ENCODE peak calls at places on chromosomes 12 and 14, in ten cellular contexts. M, H, K, E, G, A, O, Z, L and D are unnamed samples.

GRCh38 chr14:50085570-50086315 is 30.6 kb downstream of the VCPKMT start:
- DNase-seq in H (no peak), G (no peak), E (peak; percentile 71), M (peak; percentile 53), L (no peak), A (no peak), Z (no peak), K (no peak), O (peak; percentile 78), D (no peak)

GRCh38 chr12:89352242-89352491 is 134 bp downstream of the DUSP6 start:
- DNase-seq in K (no peak), L (no peak), M (no peak), H (no peak), G (no peak), E (no peak), O (no peak), Z (no peak), A (no peak), D (no peak)

GRCh38 chr14:37262649-37263048 is 64.9 kb downstream of the MIPOL1 start:
- DNase-seq in H (no peak), L (no peak), Z (no peak), G (no peak), E (no peak), K (no peak), O (no peak), A (no peak), M (no peak), D (no peak)

GRCh38 chr14:64634558-64634957 is 69.7 kb upstream of the PLEKHG3 start:
- DNase-seq in E (no peak), A (no peak), Z (no peak), O (no peak), G (no peak), K (no peak), H (peak; percentile 37), L (no peak), M (no peak), D (no peak)

GRCh38 chr14:64943981-64944520 is 1.5 kb upstream of the GPX2 start:
- DNase-seq in G (no peak), O (no peak), A (no peak), Z (no peak), L (no peak), H (no peak), M (no peak), E (no peak), K (no peak), D (no peak)

GRCh38 chr12:22101749-22102243 is 55.8 kb downstream of the CMAS start:
- DNase-seq in K (no peak), G (peak; percentile 66), E (peak; percentile 74), H (no peak), Z (no peak), M (peak; percentile 20), O (peak; percentile 99), A (no peak), L (no peak), D (no peak)

GRCh38 chr12:63978519-63978918 is 134.0 kb downstream of the SRGAP1 start:
- DNase-seq in A (no peak), M (no peak), Z (no peak), G (no peak), K (no peak), O (peak; percentile 87), H (no peak), L (no peak), E (peak; percentile 59), D (no peak)

GRCh38 chr14:38042356-38042755 is 165.3 kb upstream of the SSTR1 start:
- DNase-seq in L (no peak), M (peak; percentile 31), K (no peak), H (no peak), A (no peak), O (no peak), G (no peak), E (peak; percentile 32), Z (no peak), D (no peak)

GRCh38 chr12:121288158-121288848 is 8.2 kb downstream of the CAMKK2 start:
- DNase-seq in E (no peak), O (no peak), K (no peak), M (no peak), H (no peak), A (no peak), G (no peak), Z (no peak), L (no peak), D (no peak)

GRCh38 chr14:54981698-54982097 is 45.2 kb downstream of the WDHD1 start:
- DNase-seq in L (no peak), A (no peak), O (no peak), K (no peak), E (no peak), G (no peak), M (no peak), Z (peak; percentile 9), H (no peak), D (no peak)

GRCh38 chr12:53502331-53502730 is 1.2 kb downstream of the TARBP2 start:
- DNase-seq in M (no peak), A (no peak), E (no peak), K (no peak), G (no peak), Z (no peak), O (no peak), H (peak; percentile 49), L (no peak), D (no peak)

GRCh38 chr12:9619411-9620179 is 11.9 kb upstream of the KLRB1 start:
- DNase-seq in K (no peak), Z (no peak), O (no peak), L (no peak), G (no peak), A (no peak), H (no peak), M (no peak), E (no peak), D (no peak)
- TF ChIP-seq CTCF in K (no peak), Z (no peak), O (no peak), L (no peak), G (no peak), A (no peak), H (no peak), M (no peak), E (no peak), D (no peak)

DNA sequence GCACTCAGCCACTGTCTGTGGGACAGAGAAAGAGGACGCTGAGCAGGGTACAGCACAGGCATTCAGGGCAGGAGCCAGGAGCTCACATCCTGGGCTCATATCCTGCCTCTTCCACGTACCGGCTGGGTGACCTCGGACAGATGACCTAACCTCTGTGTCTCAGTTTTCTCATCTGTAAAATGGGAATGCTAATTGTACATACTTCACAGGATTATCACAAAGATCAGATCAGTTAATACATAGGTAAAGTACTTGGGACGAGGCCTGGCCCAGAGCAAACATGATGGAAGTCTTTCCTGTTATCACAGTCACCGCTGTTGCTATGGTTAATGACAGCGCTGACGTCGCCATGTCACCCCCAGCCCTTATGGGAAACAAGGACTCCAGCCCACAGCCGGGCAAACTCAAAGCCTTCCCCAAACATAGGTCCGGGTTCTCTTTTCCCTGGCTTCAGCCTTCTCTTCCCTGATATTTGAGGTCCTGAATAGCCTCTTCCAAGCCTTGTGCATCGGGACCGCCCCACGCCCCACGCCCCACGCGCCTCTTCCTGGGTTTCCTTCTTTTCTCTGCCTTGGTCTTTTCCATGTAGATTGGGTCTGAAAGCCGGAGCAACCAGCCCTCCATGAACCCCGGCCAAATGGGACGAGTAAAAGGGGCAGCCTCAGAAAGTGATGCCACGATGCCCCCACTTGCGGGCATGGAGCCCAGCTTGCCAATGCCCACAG is 125.3 kb downstream of the RFLNA start:
- DNase-seq in H (no peak), Z (no peak), O (no peak), A (no peak), L (no peak), K (no peak), G (no peak), E (no peak), M (no peak), D (no peak)
- H3K27ac ChIP-seq in H (peak overlapping the region; percentile 87), Z (peak overlapping the region; percentile 87), O (no peak overlapping the region), A (peak overlapping the region; percentile 99), L (no peak overlapping the region), K (peak overlapping the region; percentile 98), G (no peak overlapping the region), E (no peak overlapping the region), M (no peak overlapping the region), D (peak overlapping the region; percentile 99)

DNA sequence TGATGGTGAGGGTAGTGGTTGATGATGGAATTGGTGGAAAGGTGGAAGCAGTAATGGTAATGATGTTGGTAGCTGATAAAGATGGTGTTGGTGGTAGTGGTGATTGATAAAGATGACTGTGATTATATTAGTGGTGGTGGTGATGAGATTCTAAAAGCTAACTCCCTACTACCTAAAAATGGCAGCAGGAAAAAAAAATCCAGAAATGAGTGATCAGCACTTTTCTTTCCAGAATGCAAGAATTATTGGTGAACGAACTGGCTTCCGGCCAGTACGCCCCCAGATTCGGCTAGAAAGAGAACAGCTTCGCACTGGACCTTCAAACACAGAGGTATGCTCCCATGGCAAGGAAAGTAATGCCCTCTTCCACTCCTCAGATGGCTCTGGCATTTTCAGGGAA is 19.3 kb downstream of the DAO start:
- DNase-seq in Z (no peak), A (no peak), O (no peak), K (no peak), M (no peak), L (no peak), E (no peak), G (no peak), H (no peak), D (no peak)
- TF ChIP-seq CTCF in Z (no peak), A (no peak), O (no peak), K (no peak), M (no peak), L (no peak), E (no peak), G (no peak), H (no peak), D (no peak)

GRCh38 chr12:79689477-79690155 is 1.1 kb downstream of the PAWR start:
- DNase-seq in Z (peak; percentile 52), H (no peak), E (peak; percentile 42), L (no peak), K (peak; percentile 54), A (peak; percentile 7), M (peak; percentile 56), G (no peak), O (peak; percentile 82), D (peak; percentile 19)

GRCh38 chr12:79687711-79688270 is 3.0 kb downstream of the PAWR start:
- DNase-seq in M (no peak), H (no peak), O (peak; percentile 26), E (no peak), K (no peak), A (no peak), G (no peak), Z (no peak), L (no peak), D (no peak)

GRCh38 chr12:79688376-79689040 is 2.3 kb downstream of the PAWR start:
- DNase-seq in M (no peak), Z (no peak), E (no peak), A (no peak), O (peak; percentile 25), G (no peak), K (no peak), L (no peak), H (no peak), D (no peak)

GRCh38 chr12:79690156-79690605 is 583 bp downstream of the PAWR start:
- DNase-seq in H (no peak), L (no peak), E (peak; percentile 24), K (peak; percentile 75), M (peak; percentile 38), G (peak; percentile 57), A (no peak), O (no peak), Z (peak; percentile 49), D (peak; percentile 48)

DNA sequence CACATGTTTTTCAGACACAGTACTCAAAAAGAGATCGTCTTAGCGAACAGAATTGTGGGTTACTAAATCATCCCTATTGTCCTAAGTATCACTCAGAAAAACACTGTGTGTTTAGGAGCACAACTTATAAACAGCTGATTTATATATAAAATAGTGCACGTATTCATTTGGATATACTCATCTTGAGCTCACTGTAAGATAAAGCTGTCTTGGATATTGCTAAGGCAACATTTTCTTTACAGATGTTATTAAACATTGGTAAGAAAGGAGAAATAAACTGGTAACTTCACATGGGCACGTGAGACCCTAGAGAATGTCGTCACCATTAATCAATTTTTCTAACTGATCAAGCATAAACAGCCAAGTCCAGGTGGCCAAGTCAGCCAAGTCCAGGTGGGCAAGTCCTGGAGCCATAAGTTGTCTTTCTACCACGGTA is 1.7 kb downstream of the PAWR start:
- DNase-seq in O (no peak), H (no peak), A (no peak), Z (no peak), M (no peak), K (no peak), G (no peak), L (no peak), E (no peak), D (no peak)
- H3K27ac ChIP-seq in O (peak overlapping the region; percentile 99), H (peak overlapping the region; percentile 84), A (peak overlapping the region; percentile 92), Z (no peak overlapping the region), M (peak overlapping the region; percentile 84), K (peak overlapping the region; percentile 87), G (peak overlapping the region; percentile 97), L (peak overlapping the region; percentile 93), E (peak overlapping the region; percentile 95), D (no peak overlapping the region)